ENCODE peak calls at places on chromosomes 12 and 14, in seven cellular contexts. T is NCI-H1694; D is activated CD8-positive, alpha-beta memory T cell treated with anti-CD3 and anti-CD28 coated beads, Interleukin-2, amount 10 ng/mL, durations not matched to agents 7 days and 5 days; U is NCI-H82; P is GM19239; X is T-helper 2 cell treated with Interferon-gamma antibody and Interleukin-4, amounts not matched to agents 5 μg/mL and 100 μg/mL, for 36 hours; M is mammary epithelial cell. V is an unnamed sample.

GRCh38 chr12:76117067-76117691 is 32.7 kb upstream of the NAP1L1 start:
- DNase-seq in T (no peak), P (no peak), X (no peak), U (no peak), M (no peak), D (no peak), V (no peak)

GRCh38 chr12:123966596-123966995 is 6.0 kb downstream of the CCDC92 start:
- DNase-seq in X (no peak), U (no peak), P (no peak), M (peak), D (no peak), T (no peak), V (no peak)

GRCh38 chr12:93441617-93442410 is at the start of gene UBE2N:
- DNase-seq in X (peak), P (peak), T (peak), M (peak), D (peak), U (peak), V (peak)

GRCh38 chr12:108055135-108055534 is 74.0 kb upstream of the WSCD2 start:
- DNase-seq in X (no peak), D (no peak), M (no peak), T (peak), U (peak), P (no peak), V (no peak)

GRCh38 chr12:52521175-52521574 is 981 bp upstream of the KRT5 start:
- DNase-seq in U (no peak), D (no peak), T (no peak), P (no peak), M (peak), X (no peak), V (no peak)

GRCh38 chr14:104550849-104551728 is 28.5 kb upstream of the C14orf180 start:
- DNase-seq in T (peak), P (no peak), U (no peak), M (no peak), D (no peak), X (no peak), V (no peak)

GRCh38 chr14:22177870-22178269 is 411.2 kb downstream of the DAD1 start:
- DNase-seq in U (no peak), X (no peak), P (no peak), M (no peak), D (no peak), T (no peak), V (no peak)

GRCh38 chr12:78711954-78712353 is 152.6 kb upstream of the SYT1 start:
- DNase-seq in U (no peak), P (no peak), M (no peak), D (no peak), X (no peak), T (no peak), V (no peak)

V was measured in stimulated activated CD4-positive, alpha-beta T cell treated with anti-CD3 and anti-CD28 coated beads, Interleukin-4, amount 100 ng/mL, for 24 hours.